ENCODE peak calls at places on chromosomes 12 and 14, in seven cellular contexts. I, R, F, C, P, B and G are unnamed samples.

GRCh38 chr12:116861331-116861730 is 19.9 kb downstream of the HRK start:
- DNase-seq in I (peak), R (no peak), F (peak), C (no peak), P (peak), B (no peak), G (peak)

GRCh38 chr12:51028811-51029146 is 2.6 kb upstream of the SLC11A2 start:
- DNase-seq in I (no peak), R (no peak), F (no peak), C (no peak), P (no peak), B (no peak), G (no peak)

GRCh38 chr12:28882444-28882843 is 266.6 kb upstream of the FAR2 start:
- DNase-seq in I (no peak), R (peak), F (no peak), C (no peak), P (no peak), B (no peak), G (no peak)

GRCh38 chr14:22226381-22226780 is 362.6 kb downstream of the DAD1 start:
- DNase-seq in I (no peak), R (no peak), F (peak), C (no peak), P (no peak), B (no peak), G (peak)

GRCh38 chr14:105899071-105899641 is 372.8 kb downstream of the TMEM121 start:
- DNase-seq in I (no peak), R (peak), F (no peak), C (no peak), P (no peak), B (no peak), G (peak)

GRCh38 chr14:77052281-77053044 is 24.0 kb upstream of the IRF2BPL start:
- DNase-seq in I (no peak), R (no peak), F (no peak), C (no peak), P (peak), B (no peak), G (no peak)

GRCh38 chr12:29241821-29242591 is 92.9 kb downstream of the FAR2 start:
- DNase-seq in I (no peak), R (no peak), F (peak), C (no peak), P (no peak), B (no peak), G (peak)

GRCh38 chr12:52166672-52167071 is 25.1 kb downstream of the KRT80 start:
- DNase-seq in I (no peak), R (no peak), F (no peak), C (no peak), P (no peak), B (no peak), G (no peak)